ENCODE peak calls at places on chromosomes 11 and 22, in five cellular contexts. One of them, this sample, is unnamed.

GRCh38 chr11:69434341-69434960 is 47.0 kb upstream of the LINC01488 start:
- DNase-seq in H1: no peak
- DNase-seq in fibroblast of lung: no peak
- DNase-seq in kidney: peak; percentile 45
- DNase-seq in CD8-positive, alpha-beta memory T cell: no peak
- DNase-seq in this sample: no peak

GRCh38 chr11:83918471-83918870 is 632.3 kb upstream of the CCDC90B start:
- DNase-seq in H1: no peak
- DNase-seq in fibroblast of lung: no peak
- DNase-seq in kidney: peak; percentile 27
- DNase-seq in CD8-positive, alpha-beta memory T cell: no peak
- DNase-seq in this sample: no peak

GRCh38 chr22:17120711-17121234 is 387 bp downstream of the TMEM121B start:
- DNase-seq in H1: peak; percentile 66
- DNase-seq in fibroblast of lung: no peak
- DNase-seq in kidney: no peak
- DNase-seq in CD8-positive, alpha-beta memory T cell: no peak
- DNase-seq in this sample: no peak

GRCh38 chr11:95690100-95690499 is 99.5 kb downstream of the FAM76B start:
- DNase-seq in H1: no peak
- DNase-seq in fibroblast of lung: no peak
- DNase-seq in kidney: no peak
- DNase-seq in CD8-positive, alpha-beta memory T cell: no peak
- DNase-seq in this sample: no peak

GRCh38 chr22:48837341-48837935 is 990.2 kb downstream of the BRD1 start:
- DNase-seq in H1: no peak
- DNase-seq in fibroblast of lung: no peak
- DNase-seq in kidney: peak; percentile 46
- DNase-seq in CD8-positive, alpha-beta memory T cell: no peak
- DNase-seq in this sample: no peak

GRCh38 chr11:8096575-8096974 is 15.6 kb downstream of the TUB start:
- DNase-seq in H1: no peak
- DNase-seq in fibroblast of lung: no peak
- DNase-seq in kidney: no peak
- DNase-seq in CD8-positive, alpha-beta memory T cell: no peak
- DNase-seq in this sample: no peak

GRCh38 chr11:26040339-26040738 is 291.6 kb upstream of the ANO3 start:
- DNase-seq in H1: no peak
- DNase-seq in fibroblast of lung: no peak
- DNase-seq in kidney: no peak
- DNase-seq in CD8-positive, alpha-beta memory T cell: no peak
- DNase-seq in this sample: no peak

GRCh38 chr11:11989774-11990744 is 18.4 kb downstream of the DKK3 start:
- DNase-seq in H1: no peak
- DNase-seq in fibroblast of lung: no peak
- DNase-seq in kidney: no peak
- DNase-seq in CD8-positive, alpha-beta memory T cell: no peak
- DNase-seq in this sample: no peak

GRCh38 chr11:63616953-63617352 is 2.7 kb upstream of the PLAAT3 start:
- DNase-seq in H1: no peak
- DNase-seq in fibroblast of lung: no peak
- DNase-seq in kidney: no peak
- DNase-seq in CD8-positive, alpha-beta memory T cell: no peak
- DNase-seq in this sample: no peak

GRCh38 chr22:48097723-48098122 is 1335.3 kb downstream of the TBC1D22A start:
- DNase-seq in H1: no peak
- DNase-seq in fibroblast of lung: no peak
- DNase-seq in kidney: no peak
- DNase-seq in CD8-positive, alpha-beta memory T cell: no peak
- DNase-seq in this sample: peak; percentile 73

GRCh38 chr11:8327761-8328192 is 64.1 kb upstream of the LMO1 start:
- DNase-seq in H1: no peak
- DNase-seq in fibroblast of lung: no peak
- DNase-seq in kidney: no peak
- DNase-seq in CD8-positive, alpha-beta memory T cell: no peak
- DNase-seq in this sample: no peak

GRCh38 chr11:105274631-105275030 is 135.1 kb upstream of the CARD18 start:
- DNase-seq in H1: no peak
- DNase-seq in fibroblast of lung: no peak
- DNase-seq in kidney: no peak
- DNase-seq in CD8-positive, alpha-beta memory T cell: no peak
- DNase-seq in this sample: no peak

GRCh38 chr11:2687223-2687530 is 12.6 kb downstream of the KCNQ1OT1 start:
- DNase-seq in H1: no peak
- DNase-seq in fibroblast of lung: no peak
- DNase-seq in kidney: no peak
- DNase-seq in CD8-positive, alpha-beta memory T cell: no peak
- DNase-seq in this sample: no peak

GRCh38 chr11:85685820-85686459 is at the start of gene CCDC89:
- DNase-seq in H1: no peak
- DNase-seq in fibroblast of lung: peak; percentile 99
- DNase-seq in kidney: peak; percentile 88
- DNase-seq in CD8-positive, alpha-beta memory T cell: no peak
- DNase-seq in this sample: no peak

GRCh38 chr11:119134389-119134978 is 13.1 kb downstream of the HINFP start:
- DNase-seq in H1: peak; percentile 61
- DNase-seq in fibroblast of lung: no peak
- DNase-seq in kidney: no peak
- DNase-seq in CD8-positive, alpha-beta memory T cell: no peak
- DNase-seq in this sample: no peak

GRCh38 chr11:17734418-17734911 is at the start of gene KCNC1:
- DNase-seq in H1: peak; percentile 72
- DNase-seq in fibroblast of lung: peak; percentile 33
- DNase-seq in kidney: peak; percentile 71
- DNase-seq in CD8-positive, alpha-beta memory T cell: no peak
- DNase-seq in this sample: no peak

GRCh38 chr11:34380696-34381095 is 22.9 kb upstream of the ABTB2 start:
- DNase-seq in H1: no peak
- DNase-seq in fibroblast of lung: no peak
- DNase-seq in kidney: no peak
- DNase-seq in CD8-positive, alpha-beta memory T cell: no peak
- DNase-seq in this sample: no peak

GRCh38 chr11:88281317-88281712 is 56.2 kb downstream of the CTSC start:
- DNase-seq in H1: no peak
- DNase-seq in fibroblast of lung: peak; percentile 8
- DNase-seq in kidney: no peak
- DNase-seq in CD8-positive, alpha-beta memory T cell: no peak
- DNase-seq in this sample: no peak

GRCh38 chr11:37072538-37072937 is 474.5 kb upstream of the RAG2 start:
- DNase-seq in H1: no peak
- DNase-seq in fibroblast of lung: peak; percentile 0
- DNase-seq in kidney: no peak
- DNase-seq in CD8-positive, alpha-beta memory T cell: no peak
- DNase-seq in this sample: no peak

GRCh38 chr11:120004723-120005122 is 133.2 kb downstream of the TRIM29 start:
- DNase-seq in H1: no peak
- DNase-seq in fibroblast of lung: no peak
- DNase-seq in kidney: no peak
- DNase-seq in CD8-positive, alpha-beta memory T cell: no peak
- DNase-seq in this sample: no peak

GRCh38 chr11:46666516-46666915 is 33.9 kb downstream of the ARHGAP1 start:
- DNase-seq in H1: no peak
- DNase-seq in fibroblast of lung: no peak
- DNase-seq in kidney: no peak
- DNase-seq in CD8-positive, alpha-beta memory T cell: no peak
- DNase-seq in this sample: no peak
- H3K36me3 ChIP-seq in H1: peaks cover 46% of the 10 kb centered on the region
- H3K36me3 ChIP-seq in fibroblast of lung: peaks cover 12% of the 10 kb centered on the region
- H3K36me3 ChIP-seq in kidney: peaks cover 59% of the 10 kb centered on the region
- H3K36me3 ChIP-seq in CD8-positive, alpha-beta memory T cell: peaks cover 61% of the 10 kb centered on the region
- H3K36me3 ChIP-seq in this sample: peaks cover 24% of the 10 kb centered on the region

GRCh38 chr11:47104337-47104950 is 72.2 kb downstream of the ARFGAP2 start:
- DNase-seq in H1: no peak
- DNase-seq in fibroblast of lung: peak; percentile 24
- DNase-seq in kidney: no peak
- DNase-seq in CD8-positive, alpha-beta memory T cell: no peak
- DNase-seq in this sample: no peak
- H3K4me3 ChIP-seq in H1: no peak overlapping the region
- H3K4me3 ChIP-seq in fibroblast of lung: no peak overlapping the region
- H3K4me3 ChIP-seq in kidney: no peak overlapping the region
- H3K4me3 ChIP-seq in CD8-positive, alpha-beta memory T cell: no peak overlapping the region
- H3K4me3 ChIP-seq in this sample: no peak overlapping the region

GRCh38 chr11:113567097-113567496 is 91.9 kb upstream of the DRD2 start:
- DNase-seq in H1: no peak
- DNase-seq in fibroblast of lung: no peak
- DNase-seq in kidney: no peak
- DNase-seq in CD8-positive, alpha-beta memory T cell: no peak
- DNase-seq in this sample: no peak

GRCh38 chr11:113557926-113558325 is 82.7 kb upstream of the DRD2 start:
- DNase-seq in H1: no peak
- DNase-seq in fibroblast of lung: no peak
- DNase-seq in kidney: no peak
- DNase-seq in CD8-positive, alpha-beta memory T cell: no peak
- DNase-seq in this sample: no peak

GRCh38 chr11:113563766-113564165 is 88.6 kb upstream of the DRD2 start:
- DNase-seq in H1: no peak
- DNase-seq in fibroblast of lung: no peak
- DNase-seq in kidney: no peak
- DNase-seq in CD8-positive, alpha-beta memory T cell: no peak
- DNase-seq in this sample: no peak

GRCh38 chr11:113562981-113563461 is 87.8 kb upstream of the DRD2 start:
- DNase-seq in H1: no peak
- DNase-seq in fibroblast of lung: no peak
- DNase-seq in kidney: no peak
- DNase-seq in CD8-positive, alpha-beta memory T cell: no peak
- DNase-seq in this sample: no peak

DNA sequence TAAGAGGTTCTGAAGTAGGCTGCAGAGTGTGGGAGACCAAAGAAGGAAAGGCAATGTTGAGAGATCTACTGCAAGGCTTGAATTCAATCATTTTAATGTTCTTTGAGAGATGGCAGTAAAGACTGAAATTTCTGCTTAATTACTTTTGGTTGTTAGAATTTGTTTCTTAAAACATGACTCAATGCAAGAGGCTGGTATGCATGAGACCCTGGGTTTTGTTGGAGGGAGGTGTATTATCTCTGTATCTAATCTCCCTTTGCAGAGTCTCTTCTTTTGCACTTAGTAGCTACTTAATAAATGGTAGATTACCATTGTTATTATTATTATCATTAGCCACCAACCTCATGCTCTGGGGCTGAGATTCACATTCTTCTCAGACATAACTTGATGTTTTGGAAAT is 87.4 kb upstream of the DRD2 start:
- DNase-seq in H1: no peak
- DNase-seq in fibroblast of lung: no peak
- DNase-seq in kidney: no peak
- DNase-seq in CD8-positive, alpha-beta memory T cell: no peak
- DNase-seq in this sample: no peak
- H3K36me3 ChIP-seq in H1: no peaks in the 10 kb centered on the region
- H3K36me3 ChIP-seq in fibroblast of lung: no peaks in the 10 kb centered on the region
- H3K36me3 ChIP-seq in kidney: no peaks in the 10 kb centered on the region
- H3K36me3 ChIP-seq in CD8-positive, alpha-beta memory T cell: no peaks in the 10 kb centered on the region
- H3K36me3 ChIP-seq in this sample: no peaks in the 10 kb centered on the region

GRCh38 chr11:131121934-131122333 is 205.7 kb upstream of the SNX19 start:
- DNase-seq in H1: no peak
- DNase-seq in fibroblast of lung: no peak
- DNase-seq in kidney: no peak
- DNase-seq in CD8-positive, alpha-beta memory T cell: no peak
- DNase-seq in this sample: no peak
- H3K4me3 ChIP-seq in H1: no peak overlapping the region
- H3K4me3 ChIP-seq in fibroblast of lung: no peak overlapping the region
- H3K4me3 ChIP-seq in kidney: no peak overlapping the region
- H3K4me3 ChIP-seq in CD8-positive, alpha-beta memory T cell: no peak overlapping the region
- H3K4me3 ChIP-seq in this sample: no peak overlapping the region